ENCODE peak calls at places on chromosomes 2 and 18, in eight cellular contexts. J, V, L, P, N, D, W and M are unnamed samples.
A peak's percentile ranks its signal among the peaks of the same experiment; 100 is the strongest.

GRCh38 chr2:8684421-8684884 is 2.6 kb downstream of the ID2 start:
- DNase-seq in V (no peak), P (no peak), W (peak; percentile 47), L (no peak), D (no peak), J (peak; percentile 52), N (peak; percentile 37), M (peak; percentile 30)

GRCh38 chr18:9147440-9148238 is 11.1 kb downstream of the ANKRD12 start:
- DNase-seq in W (peak; percentile 81), V (no peak), N (peak; percentile 54), D (peak; percentile 29), L (no peak), P (no peak), J (peak; percentile 50), M (peak; percentile 79)

GRCh38 chr2:141438536-141438935 is 692.3 kb downstream of the LRP1B start:
- DNase-seq in V (no peak), W (no peak), P (no peak), N (peak; percentile 29), J (no peak), L (no peak), D (no peak), M (no peak)

GRCh38 chr2:109680523-109681297 is 66.5 kb downstream of the SOWAHC start:
- DNase-seq in J (no peak), L (no peak), V (no peak), N (no peak), P (no peak), W (no peak), D (no peak), M (no peak)

GRCh38 chr2:241356871-241357260 is 781 bp downstream of the FARP2 start:
- DNase-seq in V (no peak), W (no peak), D (no peak), J (no peak), N (no peak), L (no peak), P (no peak), M (no peak)

GRCh38 chr18:4639628-4640310 is 184.7 kb upstream of the DLGAP1 start:
- DNase-seq in L (no peak), N (peak; percentile 10), P (no peak), J (no peak), W (no peak), D (no peak), V (no peak), M (no peak)

GRCh38 chr2:195115738-195116137 is 541.3 kb upstream of the SLC39A10 start:
- DNase-seq in N (no peak), D (no peak), L (no peak), J (no peak), W (no peak), V (no peak), P (no peak), M (no peak)

GRCh38 chr18:65380986-65381385 is 369.8 kb upstream of the CDH7 start:
- DNase-seq in W (no peak), N (no peak), L (no peak), P (no peak), D (no peak), V (no peak), J (no peak), M (no peak)

GRCh38 chr2:148013879-148014278 is 6.7 kb downstream of the ORC4 start:
- DNase-seq in N (no peak), P (no peak), W (no peak), J (no peak), D (no peak), L (no peak), V (no peak), M (no peak)

GRCh38 chr2:10614940-10615339 is 74.8 kb downstream of the NOL10 start:
- DNase-seq in V (no peak), L (peak; percentile 53), D (no peak), W (peak; percentile 46), N (peak; percentile 31), P (no peak), J (no peak), M (peak; percentile 38)

GRCh38 chr2:67689651-67690050 is 292.5 kb downstream of the ETAA1 start:
- DNase-seq in N (no peak), P (no peak), J (no peak), W (no peak), D (no peak), L (no peak), V (no peak), M (no peak)

GRCh38 chr2:3971313-3972192 is 268.2 kb downstream of the DCDC2C start:
- DNase-seq in N (no peak), L (no peak), V (no peak), D (no peak), J (no peak), W (no peak), P (no peak), M (no peak)

GRCh38 chr2:44295636-44296359 is 20.5 kb downstream of the SLC3A1 start:
- DNase-seq in V (no peak), J (no peak), P (no peak), N (no peak), D (no peak), L (no peak), W (no peak), M (no peak)

GRCh38 chr2:119004602-119005001 is 62.6 kb downstream of the MARCO start:
- DNase-seq in P (no peak), N (no peak), V (no peak), L (peak; percentile 19), D (no peak), J (no peak), W (no peak), M (peak; percentile 91)

GRCh38 chr2:66110071-66110470 is 324.9 kb upstream of the MEIS1 start:
- DNase-seq in N (no peak), W (no peak), P (no peak), D (no peak), L (no peak), J (no peak), V (no peak), M (no peak)

GRCh38 chr18:63082661-63083531 is 236.7 kb downstream of the BCL2 start:
- DNase-seq in P (no peak), L (no peak), W (no peak), D (no peak), N (peak; percentile 52), V (no peak), J (no peak), M (peak; percentile 91)

DNA sequence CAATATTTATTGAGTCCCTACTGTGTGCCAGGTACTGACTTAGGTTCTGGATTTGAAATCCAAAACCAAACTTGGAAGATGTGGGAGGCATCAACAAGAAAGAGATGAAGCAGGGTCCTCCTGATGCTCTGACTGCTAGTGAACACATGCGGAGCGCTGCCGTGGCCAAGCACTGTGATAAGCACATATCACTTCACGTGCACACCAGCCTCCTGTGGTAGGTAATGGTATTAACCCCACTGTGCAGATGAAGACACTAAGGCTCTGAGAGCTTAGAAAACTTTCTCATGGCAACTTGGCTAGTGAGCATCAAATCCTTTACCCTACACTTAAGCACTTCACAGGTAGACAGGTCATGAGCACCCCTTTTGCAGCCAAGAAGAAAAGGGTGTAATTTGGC is 216.1 kb downstream of the HAUS1 start:
- DNase-seq in W (no peak), J (no peak), L (no peak), V (no peak), P (no peak), D (no peak), N (no peak), M (no peak)
- TF ChIP-seq CTCF in W (no peak), J (no peak), L (peak; percentile 23), V (peak; percentile 30), P (peak; percentile 23), D (no peak), N (no peak), M (no peak)

GRCh38 chr2:83055338-83056010 is 1403.6 kb downstream of the SUCLG1 start:
- DNase-seq in W (peak; percentile 86), V (no peak), P (no peak), N (peak; percentile 79), J (no peak), D (peak; percentile 36), L (peak; percentile 15), M (peak; percentile 56)

GRCh38 chr2:83051538-83052192 is 1407.4 kb downstream of the SUCLG1 start:
- DNase-seq in J (no peak), W (no peak), V (no peak), P (no peak), N (peak; percentile 16), D (no peak), L (no peak), M (no peak)

GRCh38 chr2:83058683-83059082 is 1400.4 kb downstream of the SUCLG1 start:
- DNase-seq in V (no peak), J (no peak), L (no peak), N (no peak), W (no peak), P (no peak), D (no peak), M (no peak)

DNA sequence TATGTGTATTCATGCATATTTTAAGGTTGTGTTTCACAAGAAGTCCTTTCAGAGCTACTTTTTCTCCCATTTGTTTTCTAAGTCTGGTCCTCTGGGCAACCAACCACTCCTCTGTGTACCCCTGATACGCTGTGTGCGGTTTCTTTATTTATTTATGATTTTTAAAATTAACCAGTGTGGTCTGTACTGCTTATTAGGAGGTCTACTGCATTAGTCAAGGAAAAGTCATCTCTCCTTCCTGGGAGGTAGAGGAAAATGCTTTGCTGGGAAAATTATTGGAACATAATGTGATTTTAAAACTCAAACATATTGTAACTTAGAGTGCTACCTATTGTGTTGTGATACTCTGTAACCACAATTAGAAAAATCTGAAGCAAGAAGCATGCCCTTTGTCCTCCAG is 1404.3 kb downstream of the SUCLG1 start:
- DNase-seq in D (no peak), N (peak; percentile 29), L (no peak), V (no peak), J (no peak), W (peak; percentile 15), P (no peak), M (no peak)
- TF ChIP-seq CTCF in D (no peak), N (no peak), L (no peak), V (no peak), J (no peak), W (no peak), P (no peak), M (no peak)

DNA sequence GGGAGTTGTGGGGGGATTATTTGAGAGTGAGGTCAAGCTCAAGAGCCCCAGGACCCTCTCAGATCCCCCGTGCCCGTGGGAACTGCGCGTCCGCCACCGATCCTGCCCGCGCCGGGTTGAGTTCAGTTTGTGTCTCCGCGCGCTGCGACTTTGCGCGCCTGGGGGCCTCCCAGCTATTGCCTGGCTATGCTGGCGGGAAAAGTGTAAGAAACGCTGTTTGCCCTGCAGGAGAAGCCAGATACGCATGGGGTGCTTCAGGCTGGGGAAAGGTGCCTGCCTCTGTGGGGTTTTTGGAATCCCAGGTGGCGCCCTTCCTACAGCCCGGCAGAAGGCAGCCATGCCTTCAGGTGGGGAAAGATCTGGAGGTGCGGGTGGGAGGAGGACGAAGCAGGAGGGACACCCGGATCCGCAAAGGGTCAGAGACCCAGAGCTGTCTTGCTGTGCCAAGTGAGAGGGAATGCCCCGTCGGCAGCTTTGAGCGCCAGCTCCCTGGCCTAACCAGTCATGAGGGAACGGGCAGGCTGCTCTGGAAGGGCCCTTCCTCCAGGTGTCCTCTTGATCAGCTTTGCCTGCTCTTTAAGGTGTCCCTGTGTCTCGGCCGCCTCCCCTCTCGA is 22.5 kb downstream of the TEX44 start:
- DNase-seq in V (peak; percentile 51), D (no peak), W (no peak), N (no peak), J (no peak), L (no peak), P (no peak), M (no peak)
- TF ChIP-seq CTCF in V (no peak), D (no peak), W (no peak), N (no peak), J (no peak), L (no peak), P (peak; percentile 1), M (no peak)

DNA sequence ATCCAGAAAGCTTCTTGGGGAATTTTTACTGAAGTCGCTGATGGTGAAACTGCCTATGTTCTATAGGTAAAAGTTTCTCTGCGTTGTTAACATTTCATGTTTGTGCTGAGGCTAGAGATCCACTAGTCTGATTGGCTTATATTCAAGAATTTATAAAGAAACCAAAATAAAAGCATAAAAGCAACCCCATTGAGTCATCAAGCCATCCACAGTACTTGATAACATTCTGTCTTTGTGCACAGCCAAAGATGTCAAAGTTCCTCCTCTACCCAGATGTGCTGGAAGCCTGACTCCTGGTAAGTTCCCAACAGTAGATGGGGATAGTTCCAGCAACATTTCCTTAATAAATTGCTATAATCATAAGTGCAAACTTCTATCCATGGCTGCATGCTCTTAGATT is 107.8 kb downstream of the TANC1 start:
- DNase-seq in D (no peak), J (no peak), V (no peak), L (no peak), P (no peak), N (peak; percentile 84), W (peak; percentile 93), M (peak; percentile 64)
- TF ChIP-seq CTCF in D (peak; percentile 14), J (no peak), V (no peak), L (no peak), P (no peak), N (no peak), W (peak; percentile 9), M (no peak)